ENCODE peak calls at places on chromosomes 5 and 9, in eight cellular contexts. Z is tibial nerve, U is Peyer's patch, Q is ovary, X is H54, L is heart left ventricle, K is A549, A is GM12891. S is an unnamed sample.
A peak's percentile ranks its signal among the peaks of the same experiment; 100 is the strongest.

GRCh38 chr5:65102826-65103673 is 334.3 kb downstream of the CWC27 start:
- DNase-seq in Z (peak; percentile 29), U (peak; percentile 74), Q (peak; percentile 66), X (no peak), L (peak; percentile 71), K (peak; percentile 62), A (peak; percentile 50), S (peak; percentile 79)

GRCh38 chr9:27385606-27386005 is 88.7 kb upstream of the EQTN start:
- DNase-seq in Z (no peak), U (no peak), Q (no peak), X (no peak), L (no peak), K (no peak), A (no peak), S (no peak)

GRCh38 chr9:126234681-126235349 is 91.8 kb upstream of the MVB12B start:
- DNase-seq in Z (no peak), U (no peak), Q (no peak), X (no peak), L (no peak), K (no peak), A (no peak), S (no peak)

GRCh38 chr9:69444021-69444420 is 119.0 kb downstream of the ENTREP1 start:
- DNase-seq in Z (no peak), U (no peak), Q (no peak), X (no peak), L (no peak), K (no peak), A (no peak), S (no peak)

GRCh38 chr9:133589454-133590227 is 19.5 kb downstream of the FAM163B start:
- DNase-seq in Z (no peak), U (no peak), Q (no peak), X (peak; percentile 52), L (peak; percentile 19), K (peak; percentile 24), A (no peak), S (peak; percentile 53)

GRCh38 chr9:126347911-126348760 is 21.5 kb downstream of the MVB12B start:
- DNase-seq in Z (no peak), U (no peak), Q (no peak), X (no peak), L (no peak), K (no peak), A (no peak), S (no peak)

GRCh38 chr5:181052526-181052927 is 12.5 kb downstream of the BTNL9 start:
- DNase-seq in Z (no peak), U (no peak), Q (no peak), X (no peak), L (no peak), K (peak; percentile 54), A (no peak), S (peak; percentile 23)

GRCh38 chr5:141618030-141618803 is 583 bp downstream of the DIAPH1 start:
- DNase-seq in Z (no peak), U (peak; percentile 76), Q (peak; percentile 33), X (peak; percentile 41), L (peak; percentile 44), K (peak; percentile 78), A (no peak), S (peak; percentile 75)

GRCh38 chr9:34124923-34125322 is 1.6 kb downstream of the DCAF12 start:
- DNase-seq in Z (no peak), U (no peak), Q (no peak), X (no peak), L (no peak), K (no peak), A (no peak), S (peak; percentile 61)

GRCh38 chr5:147483197-147483790 is 26.6 kb downstream of the DPYSL3 start:
- DNase-seq in Z (no peak), U (no peak), Q (no peak), X (no peak), L (no peak), K (no peak), A (no peak), S (no peak)

GRCh38 chr5:167769846-167770420 is 521.5 kb upstream of the WWC1 start:
- DNase-seq in Z (no peak), U (no peak), Q (no peak), X (no peak), L (no peak), K (no peak), A (no peak), S (no peak)

GRCh38 chr9:12882430-12882829 is 107.6 kb downstream of the LURAP1L start:
- DNase-seq in Z (no peak), U (no peak), Q (no peak), X (no peak), L (no peak), K (no peak), A (no peak), S (no peak)

GRCh38 chr5:135135530-135136201 is 101.6 kb upstream of the PITX1 start:
- DNase-seq in Z (peak; percentile 55), U (peak; percentile 84), Q (no peak), X (peak; percentile 54), L (peak; percentile 42), K (peak; percentile 70), A (no peak), S (peak; percentile 97)

GRCh38 chr9:36293171-36293570 is 34.9 kb upstream of the GNE start:
- DNase-seq in Z (no peak), U (no peak), Q (no peak), X (no peak), L (no peak), K (no peak), A (no peak), S (no peak)

GRCh38 chr9:7780261-7780988 is 19.2 kb downstream of the DMAC1 start:
- DNase-seq in Z (no peak), U (no peak), Q (no peak), X (no peak), L (no peak), K (no peak), A (no peak), S (no peak)

GRCh38 chr5:66829826-66830225 is 233.6 kb downstream of the MAST4 start:
- DNase-seq in Z (no peak), U (no peak), Q (no peak), X (no peak), L (no peak), K (no peak), A (no peak), S (no peak)

GRCh38 chr5:57117601-57118000 is 56.3 kb upstream of the GPBP1 start:
- DNase-seq in Z (no peak), U (no peak), Q (no peak), X (peak; percentile 15), L (no peak), K (no peak), A (no peak), S (peak; percentile 11)

GRCh38 chr5:74766348-74766886 is 500 bp downstream of the GFM2 start:
- DNase-seq in Z (peak; percentile 7), U (no peak), Q (no peak), X (no peak), L (no peak), K (peak; percentile 62), A (peak; percentile 39), S (peak; percentile 80)

DNA sequence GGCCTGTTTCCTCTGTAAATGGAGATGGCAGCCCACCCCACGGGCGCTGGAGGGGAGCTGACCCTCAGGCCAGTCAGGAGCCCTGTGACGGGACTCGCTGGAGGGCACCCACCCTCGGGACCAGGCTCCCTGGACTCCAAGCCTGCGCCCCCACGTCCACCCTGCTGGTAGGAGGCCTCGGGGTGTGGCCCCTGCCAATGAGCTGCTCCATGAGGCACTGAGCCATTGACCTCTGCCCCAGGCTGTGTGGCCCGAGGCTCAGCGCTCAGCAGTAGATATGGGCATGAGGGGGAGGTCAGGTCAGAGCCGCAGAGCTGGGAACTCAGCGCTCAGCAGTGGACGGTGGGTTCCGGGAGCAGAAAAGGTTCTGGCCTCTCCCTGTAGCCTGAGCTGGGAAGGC is 52.3 kb upstream of the EGFL7 start:
- DNase-seq in Z (no peak), U (no peak), Q (no peak), X (no peak), L (no peak), K (no peak), A (no peak), S (no peak)
- TF ChIP-seq POLR2A in Z (no peak), U (no peak), Q (no peak), X (no peak), L (no peak), K (no peak), A (no peak), S (no peak)

GRCh38 chr9:116687074-116687761 is at the start of gene TRIM32:
- DNase-seq in Z (peak; percentile 92), U (peak; percentile 95), Q (peak; percentile 91), X (peak; percentile 98), L (peak; percentile 94), K (peak; percentile 88), A (peak; percentile 87), S (peak; percentile 90)
- TF ChIP-seq POLR2A in Z (peak; percentile 5), U (peak; percentile 12), Q (no peak), X (peak; percentile 69), L (peak; percentile 66), K (peak; percentile 80), A (peak; percentile 69), S (no peak)

DNA sequence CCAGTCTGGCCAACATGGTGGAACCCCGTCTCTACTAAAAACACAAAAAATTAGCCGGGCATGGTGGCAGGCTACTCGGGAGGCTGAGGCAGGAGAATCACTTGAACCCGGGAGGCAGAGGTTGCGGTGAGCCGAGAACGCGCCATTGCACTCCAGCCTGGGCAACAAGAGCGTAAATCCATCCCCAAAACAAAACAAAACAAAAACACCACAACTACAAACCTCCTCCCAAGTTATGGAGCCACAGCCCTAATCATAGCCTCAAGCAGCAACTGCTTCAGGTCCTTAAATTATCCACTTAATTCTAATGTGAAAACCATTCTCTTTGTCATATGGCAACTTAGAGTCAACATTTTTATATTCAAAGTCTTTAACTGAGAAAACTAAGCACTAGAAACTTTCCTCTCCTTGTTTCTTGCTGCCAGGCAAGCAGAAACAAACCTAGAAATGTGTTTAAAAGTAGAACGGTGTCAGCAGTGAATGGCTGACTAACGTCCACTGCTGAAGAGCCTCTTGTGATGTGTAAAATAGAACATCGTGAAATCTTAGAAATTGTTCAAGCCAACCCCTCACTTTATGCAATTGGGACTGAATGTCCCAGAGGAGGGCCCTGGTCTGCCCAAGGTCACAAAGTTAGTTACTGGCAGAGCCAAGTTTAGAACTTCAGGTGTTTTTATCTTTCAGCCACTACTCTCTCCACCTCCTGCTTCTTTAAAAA is 5.7 kb downstream of the TMEM245 start:
- DNase-seq in Z (no peak), U (no peak), Q (no peak), X (no peak), L (no peak), K (no peak), A (no peak), S (peak; percentile 45)
- TF ChIP-seq POLR2A in Z (no peak), U (no peak), Q (no peak), X (no peak), L (no peak), K (no peak), A (no peak), S (no peak)

DNA sequence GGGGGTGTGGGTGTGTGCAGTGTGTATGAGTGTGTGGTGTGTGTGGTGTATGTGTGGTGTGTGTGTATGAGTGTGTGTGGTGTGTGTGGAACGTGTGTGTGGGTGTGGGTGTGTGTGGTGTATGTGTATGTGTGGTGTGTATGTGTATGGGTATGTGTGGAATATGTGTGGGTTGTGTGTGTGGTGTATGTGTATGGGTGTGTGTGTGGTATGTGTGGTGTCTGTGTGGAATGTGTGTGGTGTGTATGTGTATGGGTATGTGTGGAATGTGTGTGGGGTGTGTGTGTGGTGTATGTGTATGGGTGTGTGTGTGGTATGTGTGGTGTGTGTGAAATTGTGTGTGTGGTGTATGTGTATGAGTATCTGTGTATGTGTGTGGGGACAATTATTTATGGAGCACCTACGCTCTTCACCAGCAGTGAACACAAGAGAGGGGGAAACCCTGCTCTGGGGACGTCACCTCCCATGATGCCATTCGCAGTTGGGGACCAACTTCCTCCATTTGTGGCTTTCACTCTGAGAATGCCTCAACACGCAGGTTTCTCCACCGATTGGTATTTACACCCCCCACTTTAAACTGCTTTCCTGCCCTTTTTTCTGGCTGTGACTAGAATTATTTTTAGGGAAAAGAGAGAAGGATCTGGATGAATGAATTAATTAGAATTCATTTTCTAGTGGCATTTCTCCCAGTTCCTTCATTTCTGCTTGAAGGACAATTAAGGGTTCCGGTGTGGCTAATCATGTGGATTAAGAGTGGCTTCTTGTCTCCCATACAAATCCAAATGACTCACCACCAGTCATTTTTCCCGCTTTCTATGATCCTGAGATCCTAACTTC is 238.1 kb downstream of the ROR2 start:
- DNase-seq in Z (no peak), U (no peak), Q (no peak), X (no peak), L (no peak), K (no peak), A (peak; percentile 70), S (peak; percentile 10)
- TF ChIP-seq POLR2A in Z (no peak), U (no peak), Q (no peak), X (no peak), L (no peak), K (no peak), A (no peak), S (no peak)